ENCODE peak calls at places on chromosomes 2 and 18, in eight cellular contexts. A is upper lobe of right lung; T is astrocyte; E is sigmoid colon; I is iPS DF 6.9; G is pancreas; W is CD8-positive, alpha-beta memory T cell; H is heart left ventricle. F is an unnamed sample.

GRCh38 chr2:240936106-240936505 is 30.0 kb downstream of the CROCC2 start:
- DNase-seq in A (peak; percentile 35), T (no peak), E (peak; percentile 21), I (no peak), G (peak; percentile 3), W (no peak), H (no peak), F (no peak)

GRCh38 chr2:15719566-15720313 is 128.1 kb downstream of the DDX1 start:
- DNase-seq in A (no peak), T (no peak), E (no peak), I (no peak), G (no peak), W (no peak), H (no peak), F (no peak)

GRCh38 chr2:57119141-57119540 is 927.5 kb upstream of the VRK2 start:
- DNase-seq in A (no peak), T (no peak), E (no peak), I (no peak), G (no peak), W (no peak), H (no peak), F (no peak)

GRCh38 chr2:71581015-71581414 is 127.7 kb downstream of the DYSF start:
- DNase-seq in A (no peak), T (no peak), E (no peak), I (no peak), G (no peak), W (no peak), H (peak; percentile 61), F (no peak)

GRCh38 chr2:230961091-230961491 is 34.8 kb upstream of the SPATA3 start:
- DNase-seq in A (no peak), T (peak; percentile 74), E (no peak), I (no peak), G (no peak), W (no peak), H (no peak), F (no peak)

GRCh38 chr18:80006726-80007125 is 18.4 kb upstream of the TXNL4A start:
- DNase-seq in A (no peak), T (no peak), E (no peak), I (no peak), G (no peak), W (no peak), H (no peak), F (no peak)

GRCh38 chr2:128396500-128396891 is 77.8 kb upstream of the HS6ST1 start:
- DNase-seq in A (peak; percentile 34), T (peak; percentile 4), E (no peak), I (peak; percentile 37), G (no peak), W (no peak), H (no peak), F (no peak)

GRCh38 chr18:78192044-78192443 is 787.6 kb upstream of the SALL3 start:
- DNase-seq in A (peak; percentile 87), T (no peak), E (no peak), I (no peak), G (peak; percentile 44), W (no peak), H (no peak), F (no peak)

GRCh38 chr2:178109813-178110212 is 2.4 kb upstream of the RBM45 start:
- DNase-seq in A (no peak), T (peak; percentile 26), E (no peak), I (no peak), G (no peak), W (peak; percentile 22), H (no peak), F (no peak)

GRCh38 chr2:73085691-73086090 is 14.2 kb upstream of the SFXN5 start:
- DNase-seq in A (peak; percentile 91), T (no peak), E (peak; percentile 90), I (no peak), G (peak; percentile 85), W (peak; percentile 62), H (peak; percentile 80), F (peak; percentile 58)

GRCh38 chr2:73082523-73083410 is 11.3 kb upstream of the SFXN5 start:
- DNase-seq in A (no peak), T (no peak), E (no peak), I (no peak), G (no peak), W (no peak), H (no peak), F (no peak)

GRCh38 chr2:73084971-73085370 is 13.5 kb upstream of the SFXN5 start:
- DNase-seq in A (no peak), T (no peak), E (no peak), I (no peak), G (no peak), W (no peak), H (no peak), F (no peak)

GRCh38 chr2:73081181-73081671 is 9.7 kb upstream of the SFXN5 start:
- DNase-seq in A (no peak), T (no peak), E (no peak), I (no peak), G (no peak), W (no peak), H (peak; percentile 19), F (no peak)

DNA sequence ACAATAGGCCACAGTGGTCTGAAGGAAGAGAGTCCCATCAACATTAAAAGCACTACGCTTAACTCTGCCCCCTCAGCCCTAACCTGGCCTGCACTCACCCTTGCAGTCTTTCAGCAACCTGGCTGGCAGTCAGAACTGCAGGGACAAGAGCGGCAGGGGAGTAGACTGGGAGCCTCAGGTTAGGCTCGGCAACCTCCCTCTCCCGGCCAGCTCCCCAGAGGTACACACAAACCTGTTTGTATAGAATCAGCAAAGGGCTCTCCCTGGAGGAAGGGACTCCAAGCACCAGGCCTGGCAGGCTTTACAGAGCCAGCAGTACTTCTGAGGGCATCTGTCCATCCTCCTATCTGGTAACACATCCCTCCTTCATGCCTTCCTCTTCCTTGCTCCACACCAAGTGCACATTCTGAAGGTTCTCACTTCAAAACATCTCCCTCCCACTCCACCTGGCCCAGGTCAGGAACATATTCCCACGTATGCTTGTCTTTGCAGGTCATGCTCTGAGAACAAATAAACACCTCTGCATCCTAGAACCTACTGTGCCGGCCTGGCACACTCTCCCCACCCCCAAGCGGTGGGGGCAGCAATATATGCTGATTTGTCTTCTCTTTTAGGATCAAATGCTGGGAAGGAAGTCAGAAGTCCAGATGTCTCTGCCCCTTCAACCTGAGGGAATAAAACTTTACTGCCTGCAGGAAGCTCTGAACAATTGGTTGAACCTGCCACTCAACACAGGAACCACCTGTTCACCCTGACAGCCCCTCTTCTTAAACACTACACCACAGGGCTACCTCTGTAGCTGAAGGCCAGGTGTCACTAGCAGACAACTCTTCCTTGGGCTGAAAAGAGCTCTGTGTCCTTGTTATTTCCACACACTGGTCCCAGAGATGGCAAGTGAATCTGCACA is 12.6 kb upstream of the SFXN5 start:
- DNase-seq in A (no peak), T (no peak), E (no peak), I (no peak), G (no peak), W (no peak), H (no peak), F (no peak)
- H3K27me3 ChIP-seq in A (no peaks in the 10 kb centered on the region), T (no peaks in the 10 kb centered on the region), E (no peaks in the 10 kb centered on the region), I (no peaks in the 10 kb centered on the region), G (no peaks in the 10 kb centered on the region), W (no peaks in the 10 kb centered on the region), H (no peaks in the 10 kb centered on the region), F (no peaks in the 10 kb centered on the region)

GRCh38 chr2:126714191-126714965 is 58.4 kb downstream of the GYPC start:
- DNase-seq in A (no peak), T (no peak), E (no peak), I (no peak), G (no peak), W (no peak), H (no peak), F (no peak)
- H3K27me3 ChIP-seq in A (no peaks in the 10 kb centered on the region), T (no peaks in the 10 kb centered on the region), E (no peaks in the 10 kb centered on the region), I (no peaks in the 10 kb centered on the region), G (no peaks in the 10 kb centered on the region), W (no peaks in the 10 kb centered on the region), H (no peaks in the 10 kb centered on the region), F (no peaks in the 10 kb centered on the region)

DNA sequence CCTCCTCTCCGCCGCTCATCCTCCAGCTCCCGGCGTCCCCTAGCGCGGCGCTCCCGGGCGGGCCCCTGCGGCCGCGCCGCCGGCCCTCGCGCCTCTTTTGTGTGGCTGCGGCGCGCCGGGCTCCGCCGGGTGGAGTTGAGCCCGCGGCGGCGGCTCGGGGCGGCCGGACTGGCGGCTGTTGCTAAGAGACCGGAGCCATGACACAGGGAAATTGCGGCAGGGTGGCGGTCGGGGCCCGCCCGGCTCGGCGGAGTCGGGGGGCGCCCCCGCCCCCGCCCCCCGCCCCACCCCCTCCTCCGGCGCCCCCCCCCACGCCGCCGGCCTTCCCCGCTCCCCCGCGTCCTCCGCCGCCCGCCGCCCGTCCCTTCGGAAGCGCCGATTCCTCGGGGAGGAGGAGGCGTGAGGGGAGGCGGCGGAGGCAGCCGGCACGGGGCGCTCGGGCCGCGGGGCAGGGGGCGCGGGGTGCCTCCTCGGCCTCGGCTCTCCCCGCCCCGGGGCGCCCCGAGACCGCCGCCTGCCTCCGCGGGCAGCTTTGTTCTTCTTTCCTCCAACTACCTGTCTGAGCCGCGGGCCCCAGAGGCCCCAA is at the start of gene TMEM200C:
- DNase-seq in A (peak; percentile 66), T (peak; percentile 17), E (peak; percentile 66), I (no peak), G (no peak), W (no peak), H (peak; percentile 34), F (no peak)
- H3K27me3 ChIP-seq in A (peaks cover 66% of the 10 kb centered on the region), T (peaks cover 14% of the 10 kb centered on the region), E (peaks cover 27% of the 10 kb centered on the region), I (peaks cover 2% of the 10 kb centered on the region), G (no peaks in the 10 kb centered on the region), W (peaks cover 12% of the 10 kb centered on the region), H (peaks cover 78% of the 10 kb centered on the region), F (peaks cover 26% of the 10 kb centered on the region)

DNA sequence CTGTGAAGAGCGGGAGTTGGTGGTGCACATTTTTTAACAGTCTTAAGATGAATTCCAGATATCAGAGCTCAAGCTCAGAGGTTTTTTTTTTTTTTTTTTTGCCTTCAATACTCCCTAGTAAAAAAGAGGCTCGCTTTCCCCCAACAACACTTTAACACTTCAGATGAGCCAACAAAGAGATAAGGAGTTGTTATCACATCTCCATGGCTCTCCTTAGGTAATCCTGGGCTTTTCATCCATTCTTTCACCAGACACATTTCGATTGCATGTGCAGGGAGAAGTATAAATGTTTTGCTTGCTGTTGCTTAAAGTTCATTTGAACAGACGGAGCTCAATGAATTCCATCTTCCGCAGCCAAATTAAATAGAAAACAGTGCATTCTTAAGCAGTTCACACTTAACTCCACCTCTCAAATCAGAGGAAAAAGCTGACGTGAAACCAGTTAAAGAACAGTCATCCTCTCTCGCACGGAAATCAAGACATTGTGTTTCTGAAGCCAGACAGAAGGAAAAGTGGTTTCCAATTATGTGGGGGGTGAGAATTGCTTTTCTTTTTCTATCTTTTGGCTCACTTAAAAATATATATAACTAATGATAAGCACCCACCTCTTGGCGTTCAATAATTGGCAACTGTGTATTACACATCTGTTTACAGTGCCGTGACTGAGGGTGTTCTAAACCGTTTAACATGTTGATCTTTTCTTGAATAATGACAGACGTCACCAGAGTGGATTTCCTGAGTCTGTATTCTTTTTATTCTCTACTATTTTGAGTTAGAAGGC is 118.2 kb downstream of the ZNF521 start:
- DNase-seq in A (no peak), T (peak; percentile 51), E (no peak), I (no peak), G (no peak), W (no peak), H (no peak), F (no peak)
- H3K27me3 ChIP-seq in A (no peaks in the 10 kb centered on the region), T (no peaks in the 10 kb centered on the region), E (no peaks in the 10 kb centered on the region), I (no peaks in the 10 kb centered on the region), G (no peaks in the 10 kb centered on the region), W (no peaks in the 10 kb centered on the region), H (no peaks in the 10 kb centered on the region), F (no peaks in the 10 kb centered on the region)

GRCh38 chr2:110718382-110718781 is 14.0 kb upstream of the ACOXL start:
- DNase-seq in A (no peak), T (no peak), E (no peak), I (no peak), G (no peak), W (no peak), H (no peak), F (no peak)
- H3K27me3 ChIP-seq in A (no peaks in the 10 kb centered on the region), T (peaks cover 31% of the 10 kb centered on the region), E (no peaks in the 10 kb centered on the region), I (no peaks in the 10 kb centered on the region), G (no peaks in the 10 kb centered on the region), W (no peaks in the 10 kb centered on the region), H (no peaks in the 10 kb centered on the region), F (no peaks in the 10 kb centered on the region)

F was measured in effector memory CD4-positive, alpha-beta T cell.